ENCODE peak calls at places on chromosomes 12 and 14, in eight cellular contexts. G is body of pancreas, V is GM23248, U is left ventricle myocardium inferior, T is substantia nigra, K is astrocyte, E is heart left ventricle, M is PC-9. L is an unnamed sample.

GRCh38 chr14:106286697-106287290 is 760.4 kb downstream of the TMEM121 start:
- DNase-seq in V (no peak), G (no peak), M (no peak), T (no peak), E (no peak), K (no peak), U (no peak), L (no peak)

GRCh38 chr12:50222275-50222783 is 55.2 kb upstream of the CERS5 start:
- DNase-seq in G (peak), V (peak), M (no peak), K (peak), T (peak), U (peak), E (no peak), L (peak)

GRCh38 chr12:39368096-39368495 is 74.8 kb downstream of the KIF21A start:
- DNase-seq in G (no peak), V (peak), T (no peak), K (no peak), E (no peak), M (peak), U (no peak), L (no peak)

GRCh38 chr12:43285248-43285647 is 266.8 kb downstream of the ADAMTS20 start:
- DNase-seq in E (no peak), M (peak), T (no peak), U (no peak), V (peak), G (no peak), K (peak), L (no peak)

GRCh38 chr12:124551268-124552144 is 15.9 kb downstream of the NCOR2 start:
- DNase-seq in U (peak), K (no peak), T (no peak), E (peak), G (no peak), M (peak), V (no peak), L (no peak)

GRCh38 chr12:47818701-47819543 is 781 bp downstream of the HDAC7 start:
- DNase-seq in E (peak), G (peak), K (no peak), T (peak), M (no peak), U (peak), V (peak), L (peak)

GRCh38 chr12:104154806-104155205 is 16.8 kb upstream of the NFYB start:
- DNase-seq in G (no peak), M (no peak), U (no peak), T (no peak), E (no peak), V (no peak), K (no peak), L (no peak)

GRCh38 chr14:22850944-22851790 is 14.8 kb downstream of the MMP14 start:
- DNase-seq in T (no peak), V (peak), M (no peak), G (peak), E (peak), U (peak), K (peak), L (no peak)

GRCh38 chr14:55893695-55894094 is 224.5 kb upstream of the PELI2 start:
- DNase-seq in G (no peak), K (no peak), U (no peak), T (no peak), E (no peak), M (no peak), V (peak), L (no peak)

GRCh38 chr12:114774181-114774580 is 90.2 kb upstream of the TBX3 start:
- DNase-seq in G (no peak), U (no peak), T (no peak), K (peak), V (no peak), E (no peak), M (peak), L (no peak)

GRCh38 chr12:95548539-95549391 is 2.5 kb downstream of the USP44 start:
- DNase-seq in M (no peak), E (no peak), T (peak), U (peak), V (peak), G (peak), K (no peak), L (peak)

GRCh38 chr12:113135178-113136127 is at the start of gene RASAL1:
- DNase-seq in E (no peak), K (no peak), V (no peak), M (peak), G (peak), U (no peak), T (peak), L (peak)

GRCh38 chr12:53938276-53939140 is at the start of gene HOXC13:
- DNase-seq in K (no peak), G (peak), E (no peak), U (no peak), M (peak), T (no peak), V (peak), L (no peak)

GRCh38 chr14:100504372-100505078 is 82.7 kb downstream of the BEGAIN start:
- DNase-seq in K (peak), E (no peak), G (no peak), T (no peak), U (no peak), V (peak), M (no peak), L (no peak)

GRCh38 chr12:114399664-114400211 is 6.2 kb downstream of the TBX5 start:
- DNase-seq in G (no peak), T (no peak), E (no peak), K (no peak), U (no peak), V (peak), M (no peak), L (no peak)

GRCh38 chr12:79217306-79217705 is 352.7 kb downstream of the SYT1 start:
- DNase-seq in K (no peak), G (no peak), M (no peak), U (no peak), V (no peak), E (no peak), T (no peak), L (no peak)

GRCh38 chr14:100530270-100531072 is 56.7 kb downstream of the BEGAIN start:
- DNase-seq in G (no peak), T (no peak), M (no peak), K (no peak), U (peak), E (peak), V (no peak), L (no peak)

GRCh38 chr14:69355955-69356321 is 42.2 kb downstream of the ERH start:
- DNase-seq in E (no peak), U (no peak), G (peak), M (no peak), V (peak), K (peak), T (no peak), L (no peak)

GRCh38 chr12:56591961-56592360 is 38.2 kb downstream of the BAZ2A start:
- DNase-seq in M (no peak), K (peak), T (no peak), E (no peak), U (no peak), V (peak), G (no peak), L (no peak)

GRCh38 chr12:50979369-50980052 is 27.2 kb downstream of the HIGD1C start:
- DNase-seq in T (no peak), M (no peak), V (no peak), K (no peak), U (no peak), G (no peak), E (no peak), L (no peak)

GRCh38 chr12:103548622-103549601 is 38.2 kb upstream of the STAB2 start:
- DNase-seq in T (peak), U (peak), V (peak), K (peak), G (peak), E (no peak), M (peak), L (peak)

GRCh38 chr14:61190341-61190740 is 90.8 kb downstream of the TMEM30B start:
- DNase-seq in G (no peak), T (no peak), E (no peak), U (no peak), V (no peak), K (peak), M (no peak), L (no peak)

GRCh38 chr12:132178801-132179401 is 34.6 kb downstream of the NOC4L start:
- DNase-seq in G (no peak), E (peak), U (no peak), K (no peak), T (no peak), M (no peak), V (no peak), L (peak)

GRCh38 chr12:19518209-19518608 is 78.9 kb downstream of the AEBP2 start:
- DNase-seq in K (no peak), M (no peak), U (no peak), T (no peak), G (no peak), E (no peak), V (no peak), L (no peak)

GRCh38 chr12:14768823-14769405 is 34.4 kb downstream of the WBP11 start:
- DNase-seq in V (peak), U (no peak), G (peak), E (no peak), T (no peak), M (no peak), K (no peak), L (no peak)

GRCh38 chr12:59429766-59430165 is 166.1 kb upstream of the SLC16A7 start:
- DNase-seq in T (no peak), G (no peak), K (peak), E (no peak), M (no peak), V (peak), U (no peak), L (no peak)

GRCh38 chr12:32031109-32031508 is 71.9 kb downstream of the RESF1 start:
- DNase-seq in E (no peak), G (no peak), M (no peak), U (no peak), K (peak), T (no peak), V (no peak), L (no peak)

DNA sequence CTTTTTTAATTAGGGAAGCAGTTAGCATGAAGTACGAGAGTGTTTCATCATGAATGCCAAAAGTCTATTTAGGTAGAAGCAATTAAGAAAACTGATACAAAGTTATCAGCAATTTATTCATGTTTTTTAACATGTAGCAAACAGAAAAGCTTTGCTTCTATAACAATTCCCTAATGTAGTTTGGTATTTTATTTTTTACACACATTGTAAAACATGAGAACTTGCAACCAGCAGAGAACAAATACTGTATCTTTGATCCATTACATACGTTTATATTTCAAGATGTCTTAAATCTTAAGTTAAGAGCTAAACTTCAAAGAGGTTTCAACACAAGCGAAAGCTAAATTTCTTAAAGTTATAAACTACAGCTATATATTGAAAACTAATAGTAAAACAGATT is 39.3 kb downstream of the MED13L start:
- DNase-seq in U (no peak), E (no peak), T (no peak), K (no peak), M (no peak), V (no peak), G (no peak), L (no peak)
- H3K27ac ChIP-seq in U (no peak), E (no peak), T (no peak), K (no peak), M (no peak), V (no peak), G (no peak), L (no peak)

GRCh38 chr12:27969011-27969900 is 3.3 kb downstream of the PTHLH start:
- DNase-seq in K (peak), V (peak), G (peak), E (no peak), T (no peak), U (peak), M (no peak), L (no peak)
- H3K27ac ChIP-seq in K (peak), V (peak), G (peak), E (no peak), T (no peak), U (peak), M (peak), L (no peak)

DNA sequence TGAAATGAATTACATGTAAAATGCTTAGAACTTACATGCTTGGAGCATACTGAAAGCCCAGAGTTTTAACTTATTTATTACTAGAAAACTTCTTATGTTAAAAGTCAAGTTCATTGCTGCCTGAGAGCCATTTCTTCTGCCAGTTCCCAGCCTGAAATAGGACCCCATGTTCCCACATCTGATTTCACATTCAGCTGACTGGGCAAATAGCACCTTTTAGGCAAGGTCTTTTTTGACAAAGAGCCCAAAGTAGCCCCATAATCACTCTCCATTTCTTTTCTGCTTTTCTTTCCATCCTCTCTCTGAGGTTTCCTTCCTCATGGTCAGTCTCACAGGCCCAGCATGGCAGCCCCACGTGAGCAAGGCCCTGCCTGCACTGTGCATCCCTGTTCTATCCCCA is 1.1 kb upstream of the ARPC3 start:
- DNase-seq in M (no peak), T (no peak), V (no peak), E (no peak), G (no peak), K (no peak), U (no peak), L (no peak)
- H3K27ac ChIP-seq in M (no peak), T (peak), V (no peak), E (no peak), G (no peak), K (no peak), U (peak), L (no peak)

GRCh38 chr14:93025055-93025454 is 90.7 kb downstream of the ITPK1 start:
- DNase-seq in E (no peak), G (no peak), M (no peak), K (no peak), V (no peak), U (no peak), T (no peak), L (no peak)
- H3K27ac ChIP-seq in E (no peak), G (no peak), M (no peak), K (no peak), V (no peak), U (no peak), T (peak), L (no peak)

GRCh38 chr12:93107943-93108342 is 178.8 kb upstream of the EEA1 start:
- DNase-seq in M (no peak), K (no peak), E (no peak), T (no peak), G (no peak), V (no peak), U (no peak), L (no peak)

GRCh38 chr12:93109794-93110203 is 180.7 kb upstream of the EEA1 start:
- DNase-seq in K (no peak), G (no peak), U (no peak), M (no peak), E (no peak), T (no peak), V (peak), L (no peak)

GRCh38 chr12:93106910-93107309 is 177.8 kb upstream of the EEA1 start:
- DNase-seq in E (no peak), K (no peak), V (no peak), M (no peak), T (no peak), U (no peak), G (no peak), L (no peak)

GRCh38 chr12:93108958-93109357 is 179.9 kb upstream of the EEA1 start:
- DNase-seq in V (peak), T (no peak), M (no peak), U (no peak), E (no peak), K (no peak), G (no peak), L (no peak)

GRCh38 chr12:93107514-93107942 is 178.4 kb upstream of the EEA1 start:
- DNase-seq in E (no peak), T (no peak), K (no peak), M (no peak), G (no peak), U (no peak), V (no peak), L (no peak)
- H3K27ac ChIP-seq in E (no peak), T (no peak), K (no peak), M (no peak), G (no peak), U (no peak), V (no peak), L (no peak)

DNA sequence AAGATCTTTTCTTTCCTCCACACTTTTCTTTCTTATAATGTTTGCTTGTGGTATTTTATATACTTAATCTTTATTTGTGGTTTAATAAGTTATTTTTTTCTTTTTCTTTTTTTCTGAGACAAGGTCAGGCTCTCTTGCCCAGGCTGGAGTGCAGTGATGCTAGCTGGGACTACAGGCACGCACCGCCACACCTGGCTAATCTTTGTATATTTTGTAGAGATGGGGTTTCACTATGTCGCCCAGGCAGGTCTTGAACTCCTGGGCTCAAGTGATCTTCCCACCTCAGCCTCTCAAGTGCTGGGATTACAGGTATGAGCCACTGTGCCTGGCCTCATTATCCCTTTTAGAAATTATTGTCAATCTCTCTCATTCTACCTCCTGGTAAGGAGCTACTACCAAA is 87.1 kb downstream of the SCFD1 start:
- DNase-seq in G (no peak), V (no peak), K (no peak), U (no peak), T (no peak), E (no peak), M (no peak), L (no peak)
- H3K27ac ChIP-seq in G (no peak), V (no peak), K (no peak), U (no peak), T (no peak), E (no peak), M (no peak), L (no peak)

DNA sequence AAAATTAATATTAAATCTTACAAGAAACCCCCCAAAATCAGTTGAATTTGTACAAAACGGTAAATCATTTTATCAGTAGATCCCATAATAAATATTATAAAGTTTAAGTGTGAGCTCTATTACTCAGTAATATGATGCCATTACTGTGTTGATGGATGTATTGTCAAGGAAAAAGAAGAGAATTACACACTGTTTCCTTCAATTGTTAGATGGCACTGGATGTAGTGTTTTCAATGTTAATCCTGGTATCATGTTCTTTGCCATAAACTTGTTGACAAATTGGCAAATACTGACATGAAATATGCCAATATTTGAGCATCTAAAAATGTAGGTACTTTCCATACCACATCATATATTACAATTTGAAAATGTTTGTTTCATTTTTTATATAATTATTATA is 101.6 kb downstream of the NTS start:
- DNase-seq in U (no peak), T (no peak), M (no peak), E (no peak), G (no peak), K (no peak), V (no peak), L (no peak)
- H3K27ac ChIP-seq in U (no peak), T (no peak), M (no peak), E (no peak), G (no peak), K (no peak), V (no peak), L (no peak)

GRCh38 chr12:28340261-28340660 is 150.0 kb downstream of the CCDC91 start:
- DNase-seq in U (no peak), T (no peak), M (no peak), V (peak), E (no peak), K (peak), G (no peak), L (no peak)

GRCh38 chr12:28349196-28349595 is 158.9 kb downstream of the CCDC91 start:
- DNase-seq in T (no peak), M (no peak), U (no peak), E (no peak), V (no peak), G (no peak), K (no peak), L (no peak)

GRCh38 chr12:28346567-28346966 is 156.3 kb downstream of the CCDC91 start:
- DNase-seq in T (no peak), U (no peak), K (no peak), E (no peak), M (no peak), G (no peak), V (no peak), L (no peak)

DNA sequence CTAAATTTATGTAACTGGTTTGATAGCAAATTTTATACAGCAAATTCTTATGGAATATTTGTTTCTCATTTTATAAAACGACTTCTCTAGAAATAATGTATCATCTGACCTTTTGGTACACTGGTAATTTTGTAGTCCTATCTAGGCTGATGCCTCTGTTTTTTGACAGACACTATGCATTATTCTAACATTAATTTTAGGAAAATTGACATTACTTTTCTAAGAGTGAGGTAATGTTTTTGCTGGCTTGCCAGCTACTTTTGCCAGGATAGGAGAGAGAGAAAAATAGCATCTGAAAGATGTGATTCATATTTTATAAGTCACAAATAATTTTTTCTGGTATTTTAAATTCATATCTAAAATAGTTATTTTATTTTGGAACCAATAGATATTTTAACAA is 153.4 kb downstream of the CCDC91 start:
- DNase-seq in M (no peak), V (no peak), U (no peak), E (no peak), G (no peak), T (no peak), K (no peak), L (no peak)
- H3K27ac ChIP-seq in M (no peak), V (no peak), U (no peak), E (no peak), G (no peak), T (no peak), K (no peak), L (no peak)

GRCh38 chr12:21643758-21644157 is 13.9 kb downstream of the LDHB start:
- DNase-seq in G (no peak), E (no peak), M (no peak), K (no peak), U (no peak), T (no peak), V (no peak), L (no peak)
- H3K27ac ChIP-seq in G (no peak), E (peak), M (no peak), K (no peak), U (peak), T (no peak), V (no peak), L (peak)